ENCODE peak calls at places on chromosomes 7 and 10, in ten cellular contexts. A is effector memory CD4-positive, alpha-beta T cell; Q is A549; U is body of pancreas; S is endodermal cell; H is ascending aorta; X is ovary; R is colonic mucosa; D is CD8-positive, alpha-beta memory T cell; L is MM.1S. N is an unnamed sample.

GRCh38 chr10:29784175-29784773 is 149.5 kb upstream of the SVIL start:
- DNase-seq in A (no peak), Q (peak; percentile 96), U (peak; percentile 10), S (peak; percentile 73), H (peak; percentile 63), X (peak; percentile 58), R (no peak), D (no peak), L (no peak), N (peak; percentile 41)

GRCh38 chr10:11331706-11332105 is 279.7 kb downstream of the USP6NL start:
- DNase-seq in A (no peak), Q (no peak), U (no peak), S (no peak), H (no peak), X (no peak), R (no peak), D (no peak), L (no peak), N (no peak)

GRCh38 chr7:129719980-129720732 is 108.6 kb downstream of the NRF1 start:
- DNase-seq in A (no peak), Q (no peak), U (no peak), S (no peak), H (no peak), X (no peak), R (no peak), D (no peak), L (peak; percentile 88), N (no peak)

GRCh38 chr7:26787696-26788095 is 76.7 kb downstream of the SKAP2 start:
- DNase-seq in A (no peak), Q (no peak), U (no peak), S (no peak), H (no peak), X (no peak), R (no peak), D (no peak), L (no peak), N (no peak)

GRCh38 chr10:25725917-25726716 is 207.9 kb upstream of the MYO3A start:
- DNase-seq in A (no peak), Q (peak; percentile 66), U (peak; percentile 22), S (peak; percentile 74), H (no peak), X (no peak), R (peak; percentile 36), D (no peak), L (peak; percentile 68), N (no peak)

GRCh38 chr7:73701357-73701995 is 18.0 kb downstream of the STX1A start:
- DNase-seq in A (no peak), Q (peak; percentile 95), U (peak; percentile 68), S (peak; percentile 94), H (no peak), X (peak; percentile 40), R (peak; percentile 74), D (no peak), L (no peak), N (no peak)

GRCh38 chr10:5659702-5660528 is 6.5 kb downstream of the ASB13 start:
- DNase-seq in A (no peak), Q (peak; percentile 55), U (peak; percentile 41), S (peak; percentile 57), H (no peak), X (no peak), R (peak; percentile 70), D (no peak), L (no peak), N (peak; percentile 59)

GRCh38 chr10:110168601-110169481 is 38.6 kb upstream of the MXI1 start:
- DNase-seq in A (no peak), Q (no peak), U (no peak), S (peak; percentile 79), H (no peak), X (no peak), R (no peak), D (no peak), L (no peak), N (no peak)

GRCh38 chr10:5876181-5876768 is 13.4 kb downstream of the ANKRD16 start:
- DNase-seq in A (no peak), Q (no peak), U (no peak), S (no peak), H (no peak), X (no peak), R (no peak), D (no peak), L (no peak), N (no peak)

GRCh38 chr10:131881104-131881880 is 19.5 kb upstream of the PPP2R2D start:
- DNase-seq in A (no peak), Q (no peak), U (no peak), S (no peak), H (no peak), X (no peak), R (no peak), D (no peak), L (no peak), N (no peak)

GRCh38 chr7:158950914-158951635 is 94.7 kb downstream of the DYNC2I1 start:
- DNase-seq in A (no peak), Q (peak; percentile 14), U (no peak), S (no peak), H (no peak), X (no peak), R (no peak), D (no peak), L (no peak), N (no peak)

GRCh38 chr7:108316708-108317107 is 139.5 kb downstream of the NRCAM start:
- DNase-seq in A (no peak), Q (no peak), U (no peak), S (no peak), H (no peak), X (no peak), R (no peak), D (no peak), L (no peak), N (no peak)

GRCh38 chr7:50349963-50350944 is 45.7 kb downstream of the IKZF1 start:
- DNase-seq in A (peak; percentile 33), Q (no peak), U (no peak), S (peak; percentile 13), H (no peak), X (no peak), R (no peak), D (peak; percentile 65), L (no peak), N (no peak)

GRCh38 chr7:123732413-123733091 is 16.3 kb downstream of the WASL start:
- DNase-seq in A (no peak), Q (no peak), U (no peak), S (no peak), H (no peak), X (no peak), R (no peak), D (no peak), L (no peak), N (no peak)

GRCh38 chr7:43671520-43671919 is 57.8 kb downstream of the COA1 start:
- DNase-seq in A (no peak), Q (no peak), U (no peak), S (no peak), H (no peak), X (no peak), R (no peak), D (no peak), L (no peak), N (no peak)
- H3K9me3 ChIP-seq in A (no peaks in the 10 kb centered on the region), Q (peaks cover 14% of the 10 kb centered on the region), U (no peaks in the 10 kb centered on the region), S (peaks cover 49% of the 10 kb centered on the region), H (no peaks in the 10 kb centered on the region), X (no peaks in the 10 kb centered on the region), R (no peaks in the 10 kb centered on the region), D (no peaks in the 10 kb centered on the region), L (no peaks in the 10 kb centered on the region), N (no peaks in the 10 kb centered on the region)

DNA sequence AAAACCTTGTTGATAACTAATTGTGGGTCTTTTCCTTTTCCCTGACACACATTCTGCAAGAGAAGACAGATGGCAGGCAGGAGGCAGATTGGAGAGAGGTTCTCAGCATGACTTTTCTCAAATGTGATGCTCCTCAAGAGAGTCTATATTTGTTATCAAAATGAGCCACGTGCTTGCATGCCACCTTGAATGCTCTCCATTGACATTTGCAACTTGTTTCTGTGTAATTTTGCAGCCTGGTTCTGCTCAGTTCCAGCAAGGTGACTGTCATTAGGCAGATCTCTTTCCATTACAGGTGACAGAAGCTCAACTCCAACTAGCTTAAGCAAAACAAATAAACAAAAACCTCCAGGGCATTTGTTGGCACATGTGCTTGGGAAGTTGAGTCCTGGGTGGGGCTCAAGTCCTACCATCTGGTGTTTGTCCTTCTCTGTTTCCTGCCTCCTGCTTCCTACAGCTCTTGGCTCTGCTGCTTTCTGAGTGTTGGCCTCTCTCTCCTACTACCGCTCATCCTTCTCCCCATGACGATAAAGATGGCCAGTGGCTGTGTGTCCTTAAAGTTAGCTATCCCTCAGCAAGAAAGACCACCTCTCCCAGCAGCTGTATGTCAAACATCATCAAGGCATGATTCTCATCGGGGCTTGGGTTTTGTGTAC is 56.7 kb downstream of the GRK5 start:
- DNase-seq in A (no peak), Q (no peak), U (no peak), S (no peak), H (no peak), X (no peak), R (no peak), D (no peak), L (no peak), N (no peak)
- H3K27ac ChIP-seq in A (no peak overlapping the region), Q (no peak overlapping the region), U (no peak overlapping the region), S (no peak overlapping the region), H (no peak overlapping the region), X (no peak overlapping the region), R (peak overlapping the region; percentile 7), D (no peak overlapping the region), L (no peak overlapping the region), N (peak overlapping the region; percentile 46)

DNA sequence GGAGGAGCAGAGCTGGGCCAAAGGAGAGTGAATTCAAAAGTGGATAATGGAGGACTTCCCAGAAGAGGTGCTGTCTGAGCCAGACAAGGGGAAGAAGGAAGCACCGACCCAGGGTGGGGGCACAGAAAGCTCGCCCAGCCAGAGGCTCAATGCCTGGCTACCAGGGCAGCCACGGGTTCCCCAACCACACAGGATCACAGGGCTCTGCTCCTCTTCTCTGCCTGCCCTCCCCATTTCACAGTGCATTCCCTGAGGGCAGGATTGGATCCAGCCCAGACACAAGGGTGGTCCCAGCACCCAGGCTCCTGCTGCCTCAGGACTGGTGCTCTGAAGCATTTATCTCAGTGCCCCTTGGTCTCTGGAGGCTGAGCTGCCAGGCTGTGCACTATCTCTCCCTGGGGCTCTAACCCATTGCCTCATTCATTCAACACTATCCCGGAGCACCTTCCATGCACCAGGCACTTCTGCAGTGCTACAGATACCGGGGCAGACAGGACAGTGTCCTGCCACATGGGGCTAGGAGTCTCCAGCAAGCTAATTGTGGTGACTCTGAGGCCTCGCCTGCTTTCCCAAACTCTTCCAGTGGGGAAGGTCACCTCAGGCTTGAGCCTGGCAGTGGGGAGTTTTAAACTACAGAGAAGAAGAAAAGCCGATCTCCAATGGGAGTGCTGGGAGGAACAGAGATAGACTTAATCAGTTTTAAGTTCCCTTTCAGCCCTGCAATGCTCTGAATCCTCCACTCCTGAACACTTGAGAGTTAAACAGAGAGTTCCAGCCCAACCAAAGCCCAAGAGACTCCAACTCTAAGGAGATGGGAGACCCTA is 201.8 kb upstream of the ZMIZ1 start:
- DNase-seq in A (no peak), Q (no peak), U (no peak), S (no peak), H (no peak), X (no peak), R (no peak), D (no peak), L (no peak), N (no peak)
- H3K9me3 ChIP-seq in A (no peaks in the 10 kb centered on the region), Q (no peaks in the 10 kb centered on the region), U (no peaks in the 10 kb centered on the region), S (no peaks in the 10 kb centered on the region), H (no peaks in the 10 kb centered on the region), X (no peaks in the 10 kb centered on the region), R (no peaks in the 10 kb centered on the region), D (no peaks in the 10 kb centered on the region), L (no peaks in the 10 kb centered on the region), N (no peaks in the 10 kb centered on the region)

DNA sequence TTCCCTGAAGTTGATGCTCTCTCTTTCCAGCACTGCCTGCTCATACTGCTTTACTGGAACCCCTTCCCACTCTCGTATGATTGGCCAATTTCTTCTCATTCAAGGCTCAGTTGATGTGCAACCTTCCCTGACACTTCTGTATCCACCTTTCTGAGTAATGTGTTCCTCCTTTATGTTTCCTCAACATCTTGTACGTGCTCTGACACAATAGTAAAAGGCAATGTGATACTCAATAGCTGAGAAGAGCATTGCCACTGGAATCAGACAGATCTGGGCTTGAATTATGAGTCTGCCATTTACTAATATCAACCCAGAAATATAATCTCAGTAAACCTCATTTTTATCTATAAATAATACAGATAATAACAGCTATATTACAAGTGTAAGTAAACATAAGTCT is 34.7 kb downstream of the ARL4A start:
- DNase-seq in A (no peak), Q (no peak), U (no peak), S (no peak), H (no peak), X (no peak), R (no peak), D (no peak), L (no peak), N (no peak)
- H3K27ac ChIP-seq in A (no peak overlapping the region), Q (no peak overlapping the region), U (no peak overlapping the region), S (no peak overlapping the region), H (no peak overlapping the region), X (no peak overlapping the region), R (no peak overlapping the region), D (peak overlapping the region; percentile 71), L (no peak overlapping the region), N (no peak overlapping the region)

N was measured in stomach.